ENCODE peak calls at places on chromosomes 2 and 18, in six cellular contexts. K, A, G, U, T and X are unnamed samples.

GRCh38 chr2:10005461-10005860 is 37.9 kb upstream of the KLF11 start:
- DNase-seq in K (no peak), G (no peak), U (no peak), A (no peak), T (no peak), X (no peak)

GRCh38 chr2:162509288-162509968 is 165.5 kb downstream of the GCA start:
- DNase-seq in K (no peak), A (no peak), T (no peak), U (no peak), G (no peak), X (no peak)

GRCh38 chr2:166632616-166633015 is 138.6 kb upstream of the SCN7A start:
- DNase-seq in U (peak; percentile 92), A (no peak), G (no peak), T (no peak), K (no peak), X (no peak)

GRCh38 chr2:7182525-7182924 is 265.3 kb downstream of the RNF144A start:
- DNase-seq in G (no peak), A (no peak), T (no peak), U (no peak), K (no peak), X (no peak)

GRCh38 chr2:156892449-156893335 is 364.8 kb upstream of the GALNT5 start:
- DNase-seq in A (peak; percentile 52), K (no peak), U (peak; percentile 48), T (peak; percentile 6), G (no peak), X (peak; percentile 2)

GRCh38 chr2:145815933-145816332 is 1296.0 kb upstream of the ZEB2 start:
- DNase-seq in U (no peak), K (no peak), A (no peak), G (no peak), T (no peak), X (no peak)

GRCh38 chr2:189673661-189674373 is 653 bp upstream of the ANKAR start:
- DNase-seq in G (no peak), A (no peak), T (no peak), U (no peak), K (no peak), X (no peak)

GRCh38 chr2:147909178-147909577 is 64.3 kb downstream of the ACVR2A start:
- DNase-seq in A (no peak), U (no peak), T (no peak), K (no peak), G (no peak), X (no peak)

GRCh38 chr2:125405816-125406215 is 1250.1 kb upstream of the GYPC start:
- DNase-seq in G (no peak), U (peak; percentile 89), A (no peak), K (no peak), T (no peak), X (no peak)

GRCh38 chr18:50629148-50629631 is 69.3 kb downstream of the MAPK4 start:
- DNase-seq in U (no peak), T (no peak), G (no peak), A (no peak), K (no peak), X (no peak)

GRCh38 chr18:9104244-9104901 is 1.9 kb downstream of the NDUFV2 start:
- DNase-seq in K (no peak), G (no peak), U (peak; percentile 25), A (no peak), T (no peak), X (no peak)

GRCh38 chr18:9101730-9102390 is 639 bp upstream of the NDUFV2 start:
- DNase-seq in K (no peak), T (no peak), U (peak; percentile 75), A (peak; percentile 59), G (no peak), X (peak; percentile 50)

GRCh38 chr18:9105420-9105819 is 2.9 kb downstream of the NDUFV2 start:
- DNase-seq in K (no peak), G (no peak), A (no peak), U (no peak), T (no peak), X (no peak)

GRCh38 chr18:9102391-9103216 is at the start of gene NDUFV2:
- DNase-seq in A (peak; percentile 98), G (peak; percentile 96), T (peak; percentile 99), U (peak; percentile 90), K (peak; percentile 98), X (peak; percentile 99)

GRCh38 chr18:9103488-9103887 is 989 bp downstream of the NDUFV2 start:
- DNase-seq in U (peak; percentile 56), A (no peak), K (no peak), G (no peak), T (no peak), X (no peak)
- TF ChIP-seq CTCF in U (peak; percentile 24), A (no peak), K (no peak), G (no peak), T (no peak), X (peak; percentile 36)

GRCh38 chr18:70172225-70172624 is 33.3 kb downstream of the RTTN start:
- DNase-seq in K (no peak), A (peak; percentile 17), U (peak; percentile 60), T (no peak), G (no peak), X (no peak)
- TF ChIP-seq CTCF in K (no peak), A (peak; percentile 1), U (peak; percentile 48), T (peak; percentile 26), G (peak; percentile 52), X (peak; percentile 43)

GRCh38 chr18:48264508-48264907 is 144.7 kb downstream of the ZBTB7C start:
- DNase-seq in T (no peak), A (no peak), G (no peak), U (peak; percentile 37), K (no peak), X (no peak)
- TF ChIP-seq CTCF in T (no peak), A (no peak), G (no peak), U (no peak), K (no peak), X (no peak)

GRCh38 chr2:105769504-105769903 is 24.8 kb downstream of the NCK2 start:
- DNase-seq in A (no peak), G (peak; percentile 56), T (no peak), U (no peak), K (peak; percentile 43), X (no peak)
- TF ChIP-seq CTCF in A (peak; percentile 17), G (peak; percentile 47), T (no peak), U (no peak), K (peak; percentile 53), X (no peak)